ENCODE peak calls at places on chromosomes 6 and 20, in five cellular contexts. A is HepG2, W is K562, X is GM12878, S is H1. Q is an unnamed sample.

GRCh38 chr6:40997256-40997957 is 41.6 kb downstream of the UNC5CL start:
- DNase-seq in A (peak; percentile 95), W (peak; percentile 76), X (no peak), S (peak; percentile 63), Q (peak; percentile 68)

GRCh38 chr6:84249724-84250123 is 22.3 kb upstream of the CEP162 start:
- DNase-seq in A (no peak), W (no peak), X (no peak), S (no peak), Q (no peak)

GRCh38 chr6:816510-817084 is 123.7 kb upstream of the EXOC2 start:
- DNase-seq in A (peak; percentile 40), W (no peak), X (no peak), S (no peak), Q (no peak)

GRCh38 chr6:81933648-81934047 is 181.2 kb upstream of the TENT5A start:
- DNase-seq in A (peak; percentile 32), W (no peak), X (no peak), S (no peak), Q (no peak)

GRCh38 chr6:16700202-16700997 is 60.9 kb downstream of the ATXN1 start:
- DNase-seq in A (no peak), W (no peak), X (no peak), S (no peak), Q (no peak)

GRCh38 chr20:61789329-61789728 is 276.4 kb downstream of the TAF4 start:
- DNase-seq in A (no peak), W (no peak), X (no peak), S (no peak), Q (no peak)

GRCh38 chr6:32109114-32109764 is at the start of gene TNXB:
- DNase-seq in A (no peak), W (peak; percentile 63), X (no peak), S (no peak), Q (no peak)

GRCh38 chr6:150435832-150436231 is 67.0 kb downstream of the IYD start:
- DNase-seq in A (no peak), W (peak; percentile 35), X (no peak), S (no peak), Q (no peak)

GRCh38 chr20:5557123-5557522 is 193.1 kb upstream of the SHLD1 start:
- DNase-seq in A (peak; percentile 61), W (peak; percentile 63), X (peak; percentile 15), S (peak; percentile 75), Q (peak; percentile 78)

GRCh38 chr20:47851774-47852173 is 66.5 kb upstream of the SULF2 start:
- DNase-seq in A (no peak), W (no peak), X (no peak), S (no peak), Q (no peak)

GRCh38 chr20:53800883-53801604 is 207.4 kb upstream of the ZNF217 start:
- DNase-seq in A (peak; percentile 100), W (peak; percentile 68), X (no peak), S (no peak), Q (peak; percentile 60)

GRCh38 chr20:49344975-49345374 is 67.1 kb upstream of the ZNFX1 start:
- DNase-seq in A (no peak), W (no peak), X (no peak), S (no peak), Q (peak; percentile 89)

GRCh38 chr6:42162384-42162783 is 10.8 kb upstream of the GUCA1A start:
- DNase-seq in A (peak; percentile 40), W (no peak), X (no peak), S (no peak), Q (no peak)

GRCh38 chr20:44027686-44028340 is 113.2 kb downstream of the TOX2 start:
- DNase-seq in A (no peak), W (no peak), X (no peak), S (no peak), Q (no peak)

GRCh38 chr20:20712004-20712473 is 405 bp downstream of the RALGAPA2 start:
- DNase-seq in A (peak; percentile 37), W (no peak), X (no peak), S (no peak), Q (no peak)

GRCh38 chr6:162344935-162345599 is 382.5 kb downstream of the PRKN start:
- DNase-seq in A (no peak), W (no peak), X (no peak), S (no peak), Q (no peak)

GRCh38 chr6:130927305-130927704 is 100.1 kb downstream of the SMLR1 start:
- DNase-seq in A (peak; percentile 54), W (peak; percentile 38), X (no peak), S (no peak), Q (no peak)

GRCh38 chr6:148854086-148854485 is 107.3 kb downstream of the UST start:
- DNase-seq in A (no peak), W (no peak), X (no peak), S (no peak), Q (no peak)

GRCh38 chr6:47008397-47008763 is 33.8 kb downstream of the ADGRF1 start:
- DNase-seq in A (no peak), W (no peak), X (no peak), S (no peak), Q (no peak)

GRCh38 chr6:34396518-34396917 is 4.0 kb upstream of the NUDT3 start:
- DNase-seq in A (no peak), W (no peak), X (no peak), S (no peak), Q (no peak)

GRCh38 chr6:137637161-137637560 is 143.0 kb upstream of the OLIG3 start:
- DNase-seq in A (peak; percentile 74), W (no peak), X (no peak), S (no peak), Q (no peak)

GRCh38 chr20:5835870-5836269 is 85.7 kb downstream of the SHLD1 start:
- DNase-seq in A (no peak), W (no peak), X (no peak), S (no peak), Q (no peak)

GRCh38 chr6:135481786-135482369 is 15.7 kb downstream of the AHI1 start:
- DNase-seq in A (no peak), W (no peak), X (no peak), S (no peak), Q (no peak)

GRCh38 chr20:25580711-25581110 is 4.6 kb downstream of the NINL start:
- DNase-seq in A (no peak), W (no peak), X (no peak), S (no peak), Q (no peak)

GRCh38 chr20:46784450-46785127 is 75.1 kb downstream of the SLC2A10 start:
- DNase-seq in A (peak; percentile 29), W (no peak), X (no peak), S (no peak), Q (no peak)

GRCh38 chr6:125014157-125014957 is 52.1 kb downstream of the RNF217 start:
- DNase-seq in A (no peak), W (peak; percentile 32), X (no peak), S (no peak), Q (no peak)

GRCh38 chr6:101110814-101111213 is 229.7 kb upstream of the ASCC3 start:
- DNase-seq in A (no peak), W (no peak), X (no peak), S (no peak), Q (no peak)

GRCh38 chr6:21003780-21004541 is 469.7 kb downstream of the CDKAL1 start:
- DNase-seq in A (peak; percentile 99), W (no peak), X (peak; percentile 72), S (no peak), Q (peak; percentile 10)

GRCh38 chr6:1379026-1379809 is 10.2 kb upstream of the FOXF2 start:
- DNase-seq in A (no peak), W (no peak), X (no peak), S (no peak), Q (no peak)

GRCh38 chr6:76706566-76706965 is 634.1 kb upstream of the IMPG1 start:
- DNase-seq in A (no peak), W (no peak), X (no peak), S (no peak), Q (no peak)

GRCh38 chr6:158649289-158650143 is at the start of gene SYTL3:
- DNase-seq in A (no peak), W (no peak), X (peak; percentile 95), S (no peak), Q (no peak)

DNA sequence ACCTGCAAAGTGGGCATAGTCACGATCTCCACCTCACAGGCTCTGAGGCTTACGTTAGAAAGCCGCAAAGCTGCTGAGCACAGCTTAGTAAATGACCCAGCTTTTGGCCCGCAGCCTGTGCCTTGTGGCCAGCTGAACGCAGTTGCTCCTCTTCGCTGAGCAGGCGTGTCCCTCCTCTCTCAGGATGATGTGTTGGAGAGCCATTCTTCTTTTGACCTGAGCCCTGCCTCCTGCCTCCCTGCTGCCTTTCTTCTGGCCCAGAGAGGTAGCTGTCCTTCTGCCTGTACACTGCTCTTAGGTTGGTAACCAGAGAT is 47.6 kb upstream of the MYL9 start:
- DNase-seq in A (no peak), W (no peak), X (no peak), S (no peak), Q (no peak)
- TF ChIP-seq KDM1A in A (no peak), W (no peak), X (no peak), S (no peak), Q (no peak)

GRCh38 chr20:57921701-57922482 is 212.1 kb upstream of the PMEPA1 start:
- DNase-seq in A (no peak), W (no peak), X (no peak), S (no peak), Q (no peak)
- TF ChIP-seq KDM1A in A (no peak), W (no peak), X (no peak), S (no peak), Q (no peak)

DNA sequence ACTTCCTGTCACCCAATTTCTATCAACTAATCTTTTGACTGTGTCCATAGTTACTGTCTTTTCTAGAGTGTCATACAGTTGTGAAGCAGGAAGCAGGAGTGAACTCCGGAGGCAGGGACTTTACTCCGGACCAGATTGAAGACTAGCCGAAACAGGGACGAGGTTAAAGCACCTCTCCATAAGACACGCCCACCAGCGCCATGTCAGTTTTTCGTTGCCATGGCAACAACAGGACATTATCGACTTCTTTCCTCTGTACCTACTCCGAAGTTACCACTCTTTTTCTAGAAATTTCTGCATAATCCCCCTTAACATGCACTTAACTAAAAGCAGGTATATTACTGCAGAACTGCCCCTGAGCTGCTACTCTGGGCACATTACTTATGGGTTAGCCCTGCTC is 25.2 kb downstream of the TRIM38 start:
- DNase-seq in A (no peak), W (peak; percentile 31), X (no peak), S (peak; percentile 71), Q (no peak)
- TF ChIP-seq KDM1A in A (no peak), W (no peak), X (no peak), S (no peak), Q (no peak)

GRCh38 chr6:25939593-25939992 is 9.1 kb upstream of the SLC17A2 start:
- DNase-seq in A (no peak), W (no peak), X (no peak), S (no peak), Q (no peak)

GRCh38 chr6:25943887-25944286 is 13.4 kb upstream of the SLC17A2 start:
- DNase-seq in A (no peak), W (no peak), X (no peak), S (no peak), Q (no peak)

GRCh38 chr6:25944655-25945054 is 14.2 kb upstream of the SLC17A2 start:
- DNase-seq in A (no peak), W (no peak), X (no peak), S (no peak), Q (no peak)

GRCh38 chr6:25945175-25945574 is 14.7 kb upstream of the SLC17A2 start:
- DNase-seq in A (no peak), W (no peak), X (peak; percentile 51), S (no peak), Q (no peak)

GRCh38 chr6:25942561-25943147 is 12.2 kb upstream of the SLC17A2 start:
- DNase-seq in A (peak; percentile 76), W (peak; percentile 58), X (no peak), S (no peak), Q (peak; percentile 16)
- TF ChIP-seq KDM1A in A (no peak), W (no peak), X (no peak), S (no peak), Q (no peak)